ENCODE peak calls at places on chromosomes 2 and 18, in five cellular contexts. One of them, this sample, is unnamed.

GRCh38 chr2:38116762-38117161 is 40.8 kb upstream of the CYP1B1 start:
- DNase-seq in NCI-H1417: no peak
- DNase-seq in NAMALWA: no peak
- DNase-seq in NCI-H2171 treated with DMSO at 0.1 percent for 48 hours: no peak
- DNase-seq in AG10803: peak; percentile 78
- DNase-seq in this sample: no peak

GRCh38 chr2:214591359-214591758 is 180.5 kb downstream of the VWC2L start:
- DNase-seq in NCI-H1417: no peak
- DNase-seq in NAMALWA: peak; percentile 6
- DNase-seq in NCI-H2171 treated with DMSO at 0.1 percent for 48 hours: peak; percentile 36
- DNase-seq in AG10803: no peak
- DNase-seq in this sample: peak; percentile 5

GRCh38 chr2:21047161-21048009 is 3.5 kb upstream of the APOB start:
- DNase-seq in NCI-H1417: no peak
- DNase-seq in NAMALWA: no peak
- DNase-seq in NCI-H2171 treated with DMSO at 0.1 percent for 48 hours: no peak
- DNase-seq in AG10803: no peak
- DNase-seq in this sample: peak; percentile 15

GRCh38 chr2:151306621-151307020 is 17.2 kb upstream of the NMI start:
- DNase-seq in NCI-H1417: no peak
- DNase-seq in NAMALWA: no peak
- DNase-seq in NCI-H2171 treated with DMSO at 0.1 percent for 48 hours: no peak
- DNase-seq in AG10803: peak; percentile 87
- DNase-seq in this sample: no peak

GRCh38 chr2:53202063-53202462 is 565.5 kb upstream of the CHAC2 start:
- DNase-seq in NCI-H1417: no peak
- DNase-seq in NAMALWA: no peak
- DNase-seq in NCI-H2171 treated with DMSO at 0.1 percent for 48 hours: peak; percentile 31
- DNase-seq in AG10803: peak; percentile 80
- DNase-seq in this sample: peak; percentile 100

GRCh38 chr2:27072950-27073349 is 1.5 kb upstream of the OST4 start:
- DNase-seq in NCI-H1417: no peak
- DNase-seq in NAMALWA: no peak
- DNase-seq in NCI-H2171 treated with DMSO at 0.1 percent for 48 hours: no peak
- DNase-seq in AG10803: no peak
- DNase-seq in this sample: no peak

GRCh38 chr2:96554293-96555145 is 18.0 kb downstream of the ARID5A start:
- DNase-seq in NCI-H1417: peak; percentile 15
- DNase-seq in NAMALWA: peak; percentile 68
- DNase-seq in NCI-H2171 treated with DMSO at 0.1 percent for 48 hours: peak; percentile 61
- DNase-seq in AG10803: peak; percentile 62
- DNase-seq in this sample: peak; percentile 35

GRCh38 chr2:51790854-51791253 is 758.9 kb upstream of the NRXN1 start:
- DNase-seq in NCI-H1417: no peak
- DNase-seq in NAMALWA: no peak
- DNase-seq in NCI-H2171 treated with DMSO at 0.1 percent for 48 hours: no peak
- DNase-seq in AG10803: no peak
- DNase-seq in this sample: no peak

GRCh38 chr2:238139141-238139840 is 823 bp downstream of the KLHL30 start:
- DNase-seq in NCI-H1417: no peak
- DNase-seq in NAMALWA: peak; percentile 30
- DNase-seq in NCI-H2171 treated with DMSO at 0.1 percent for 48 hours: peak; percentile 4
- DNase-seq in AG10803: no peak
- DNase-seq in this sample: no peak

GRCh38 chr18:7452331-7452730 is 114.8 kb upstream of the PTPRM start:
- DNase-seq in NCI-H1417: no peak
- DNase-seq in NAMALWA: peak; percentile 51
- DNase-seq in NCI-H2171 treated with DMSO at 0.1 percent for 48 hours: peak; percentile 54
- DNase-seq in AG10803: peak; percentile 18
- DNase-seq in this sample: peak; percentile 61

GRCh38 chr2:135954020-135954628 is 31.3 kb downstream of the DARS1 start:
- DNase-seq in NCI-H1417: no peak
- DNase-seq in NAMALWA: no peak
- DNase-seq in NCI-H2171 treated with DMSO at 0.1 percent for 48 hours: no peak
- DNase-seq in AG10803: no peak
- DNase-seq in this sample: no peak

GRCh38 chr2:84116132-84116531 is 342.9 kb downstream of the SUCLG1 start:
- DNase-seq in NCI-H1417: no peak
- DNase-seq in NAMALWA: no peak
- DNase-seq in NCI-H2171 treated with DMSO at 0.1 percent for 48 hours: no peak
- DNase-seq in AG10803: no peak
- DNase-seq in this sample: no peak

GRCh38 chr2:124272442-124272841 is 247.4 kb downstream of the CNTNAP5 start:
- DNase-seq in NCI-H1417: no peak
- DNase-seq in NAMALWA: no peak
- DNase-seq in NCI-H2171 treated with DMSO at 0.1 percent for 48 hours: no peak
- DNase-seq in AG10803: no peak
- DNase-seq in this sample: no peak

This sample was measured in NCI-H69.